ENCODE peak calls at places on chromosomes 1 and 21, in four cellular contexts. R is left ventricle myocardium inferior; W is stimulated activated CD4-positive, alpha-beta T cell treated with anti-CD3 and anti-CD28 coated beads, TNF-alpha, amount 100 ng/mL, for 4 hours; O is sigmoid colon. V is an unnamed sample.
A peak's percentile ranks its signal among the peaks of the same experiment; 100 is the strongest.

GRCh38 chr1:223712856-223713494 is 636 bp downstream of the CAPN2 start:
- DNase-seq in R (peak; percentile 47), W (peak; percentile 15), O (peak; percentile 74), V (no peak)

GRCh38 chr1:77382361-77382760 is 100.5 kb downstream of the AK5 start:
- DNase-seq in R (no peak), W (no peak), O (no peak), V (no peak)

GRCh38 chr1:230632273-230632873 is 9.9 kb upstream of the COG2 start:
- DNase-seq in R (no peak), W (no peak), O (no peak), V (no peak)

GRCh38 chr1:18077657-18078215 is 29.9 kb upstream of the IGSF21 start:
- DNase-seq in R (no peak), W (no peak), O (no peak), V (no peak)

GRCh38 chr1:21175324-21175669 is 1.4 kb downstream of the EIF4G3 start:
- DNase-seq in R (peak; percentile 43), W (no peak), O (peak; percentile 72), V (peak; percentile 34)

GRCh38 chr1:223846668-223847007 is 891 bp upstream of the TP53BP2 start:
- DNase-seq in R (no peak), W (no peak), O (no peak), V (no peak)

GRCh38 chr1:225817611-225818061 is 7.7 kb downstream of the EPHX1 start:
- DNase-seq in R (peak; percentile 65), W (no peak), O (peak; percentile 93), V (peak; percentile 86)

GRCh38 chr1:156508205-156508954 is 7.8 kb upstream of the MEF2D start:
- DNase-seq in R (peak; percentile 80), W (no peak), O (peak; percentile 95), V (peak; percentile 59)

GRCh38 chr1:97186381-97186780 is 464.8 kb downstream of the PTBP2 start:
- DNase-seq in R (no peak), W (no peak), O (no peak), V (no peak)

GRCh38 chr21:46543306-46543705 is 61.6 kb downstream of the S100B start:
- DNase-seq in R (no peak), W (no peak), O (peak; percentile 40), V (no peak)

GRCh38 chr1:30512253-30512921 is 211.0 kb downstream of the MATN1 start:
- DNase-seq in R (no peak), W (no peak), O (no peak), V (no peak)

GRCh38 chr1:110673197-110673701 is 1.5 kb downstream of the KCNA3 start:
- DNase-seq in R (no peak), W (no peak), O (no peak), V (no peak)

GRCh38 chr1:167332503-167332902 is 111.8 kb downstream of the POU2F1 start:
- DNase-seq in R (no peak), W (no peak), O (no peak), V (no peak)

GRCh38 chr1:98783821-98784220 is 122.3 kb downstream of the SNX7 start:
- DNase-seq in R (no peak), W (no peak), O (peak; percentile 58), V (no peak)

GRCh38 chr1:8026976-8027747 is 1.1 kb upstream of the ERRFI1 start:
- DNase-seq in R (no peak), W (no peak), O (peak; percentile 79), V (no peak)

GRCh38 chr1:40784141-40784770 is 669 bp downstream of the KCNQ4 start:
- DNase-seq in R (no peak), W (no peak), O (no peak), V (no peak)

GRCh38 chr1:2105781-2106524 is 55.7 kb downstream of the PRKCZ start:
- DNase-seq in R (no peak), W (no peak), O (no peak), V (no peak)

GRCh38 chr1:40384887-40385286 is 11.4 kb downstream of the SMAP2 start:
- DNase-seq in R (no peak), W (no peak), O (no peak), V (no peak)

GRCh38 chr1:55447488-55447887 is 232.3 kb upstream of the USP24 start:
- DNase-seq in R (no peak), W (no peak), O (no peak), V (no peak)

GRCh38 chr1:41689139-41689538 is 204.7 kb upstream of the EDN2 start:
- DNase-seq in R (no peak), W (no peak), O (no peak), V (no peak)

GRCh38 chr1:116852910-116853309 is 56.8 kb upstream of the PTGFRN start:
- DNase-seq in R (no peak), W (no peak), O (no peak), V (no peak)

GRCh38 chr1:155057788-155058211 is 5.7 kb upstream of the EFNA4 start:
- DNase-seq in R (no peak), W (no peak), O (no peak), V (no peak)